ENCODE peak calls at places on chromosome 9, in seven cellular contexts. One of them, this sample, is unnamed.
A peak's percentile ranks its signal among the peaks of the same experiment; 100 is the strongest.

GRCh38 chr9:97277953-97278352 is 29.5 kb upstream of the CCDC180 start:
- DNase-seq in HTR-8/SVneo: no peak
- DNase-seq in B cell: no peak
- DNase-seq in GM06990: no peak
- DNase-seq in activated CD8-positive, alpha-beta memory T cell treated with anti-CD3 and anti-CD28 coated beads for 4 hours: no peak
- DNase-seq in amniotic epithelial cell: no peak
- DNase-seq in DMS 273 treated with DMSO at 0.1 percent for 48 hours: no peak
- DNase-seq in this sample: no peak

GRCh38 chr9:90502134-90502533 is 140.5 kb downstream of the DIRAS2 start:
- DNase-seq in GM06990: no peak
- DNase-seq in amniotic epithelial cell: no peak
- DNase-seq in DMS 273 treated with DMSO at 0.1 percent for 48 hours: no peak
- DNase-seq in activated CD8-positive, alpha-beta memory T cell treated with anti-CD3 and anti-CD28 coated beads for 4 hours: no peak
- DNase-seq in B cell: no peak
- DNase-seq in HTR-8/SVneo: no peak
- DNase-seq in this sample: no peak

GRCh38 chr9:130128782-130129424 is 43.3 kb upstream of the NCS1 start:
- DNase-seq in activated CD8-positive, alpha-beta memory T cell treated with anti-CD3 and anti-CD28 coated beads for 4 hours: peak; percentile 26
- DNase-seq in DMS 273 treated with DMSO at 0.1 percent for 48 hours: no peak
- DNase-seq in B cell: peak; percentile 73
- DNase-seq in GM06990: peak; percentile 79
- DNase-seq in HTR-8/SVneo: peak; percentile 53
- DNase-seq in amniotic epithelial cell: peak; percentile 78
- DNase-seq in this sample: peak; percentile 74

GRCh38 chr9:2116073-2116472 is 100.9 kb downstream of the SMARCA2 start:
- DNase-seq in B cell: no peak
- DNase-seq in HTR-8/SVneo: peak; percentile 28
- DNase-seq in DMS 273 treated with DMSO at 0.1 percent for 48 hours: no peak
- DNase-seq in activated CD8-positive, alpha-beta memory T cell treated with anti-CD3 and anti-CD28 coated beads for 4 hours: no peak
- DNase-seq in GM06990: no peak
- DNase-seq in amniotic epithelial cell: no peak
- DNase-seq in this sample: peak; percentile 12

GRCh38 chr9:35832814-35833213 is 3.8 kb downstream of the TMEM8B start:
- DNase-seq in GM06990: no peak
- DNase-seq in activated CD8-positive, alpha-beta memory T cell treated with anti-CD3 and anti-CD28 coated beads for 4 hours: no peak
- DNase-seq in B cell: no peak
- DNase-seq in DMS 273 treated with DMSO at 0.1 percent for 48 hours: no peak
- DNase-seq in amniotic epithelial cell: no peak
- DNase-seq in HTR-8/SVneo: no peak
- DNase-seq in this sample: no peak

GRCh38 chr9:111897831-111898144 is 1.2 kb downstream of the UGCG start:
- DNase-seq in GM06990: peak; percentile 71
- DNase-seq in DMS 273 treated with DMSO at 0.1 percent for 48 hours: no peak
- DNase-seq in HTR-8/SVneo: no peak
- DNase-seq in amniotic epithelial cell: peak; percentile 19
- DNase-seq in B cell: peak; percentile 64
- DNase-seq in activated CD8-positive, alpha-beta memory T cell treated with anti-CD3 and anti-CD28 coated beads for 4 hours: no peak
- DNase-seq in this sample: peak; percentile 59

GRCh38 chr9:121498150-121498486 is 1.5 kb downstream of the GGTA1 start:
- DNase-seq in HTR-8/SVneo: peak; percentile 82
- DNase-seq in GM06990: peak; percentile 59
- DNase-seq in B cell: peak; percentile 68
- DNase-seq in DMS 273 treated with DMSO at 0.1 percent for 48 hours: peak; percentile 81
- DNase-seq in amniotic epithelial cell: peak; percentile 60
- DNase-seq in activated CD8-positive, alpha-beta memory T cell treated with anti-CD3 and anti-CD28 coated beads for 4 hours: no peak
- DNase-seq in this sample: peak; percentile 87

GRCh38 chr9:134768332-134769083 is 112.1 kb upstream of the FCN2 start:
- DNase-seq in GM06990: no peak
- DNase-seq in activated CD8-positive, alpha-beta memory T cell treated with anti-CD3 and anti-CD28 coated beads for 4 hours: no peak
- DNase-seq in DMS 273 treated with DMSO at 0.1 percent for 48 hours: no peak
- DNase-seq in B cell: no peak
- DNase-seq in HTR-8/SVneo: no peak
- DNase-seq in amniotic epithelial cell: no peak
- DNase-seq in this sample: no peak

GRCh38 chr9:133677126-133678010 is 41.2 kb downstream of the DBH start:
- DNase-seq in DMS 273 treated with DMSO at 0.1 percent for 48 hours: no peak
- DNase-seq in GM06990: no peak
- DNase-seq in amniotic epithelial cell: no peak
- DNase-seq in HTR-8/SVneo: no peak
- DNase-seq in B cell: no peak
- DNase-seq in activated CD8-positive, alpha-beta memory T cell treated with anti-CD3 and anti-CD28 coated beads for 4 hours: no peak
- DNase-seq in this sample: no peak

GRCh38 chr9:127407505-127407868 is 10.5 kb downstream of the SLC2A8 start:
- DNase-seq in activated CD8-positive, alpha-beta memory T cell treated with anti-CD3 and anti-CD28 coated beads for 4 hours: no peak
- DNase-seq in amniotic epithelial cell: no peak
- DNase-seq in DMS 273 treated with DMSO at 0.1 percent for 48 hours: no peak
- DNase-seq in GM06990: no peak
- DNase-seq in HTR-8/SVneo: no peak
- DNase-seq in B cell: no peak
- DNase-seq in this sample: no peak

GRCh38 chr9:113973963-113974413 is 97.9 kb downstream of the ZNF618 start:
- DNase-seq in amniotic epithelial cell: peak; percentile 95
- DNase-seq in GM06990: no peak
- DNase-seq in DMS 273 treated with DMSO at 0.1 percent for 48 hours: no peak
- DNase-seq in HTR-8/SVneo: peak; percentile 34
- DNase-seq in B cell: no peak
- DNase-seq in activated CD8-positive, alpha-beta memory T cell treated with anti-CD3 and anti-CD28 coated beads for 4 hours: no peak
- DNase-seq in this sample: no peak

GRCh38 chr9:30329441-30329840 is 2055.0 kb upstream of the ACO1 start:
- DNase-seq in B cell: no peak
- DNase-seq in amniotic epithelial cell: no peak
- DNase-seq in DMS 273 treated with DMSO at 0.1 percent for 48 hours: no peak
- DNase-seq in GM06990: no peak
- DNase-seq in activated CD8-positive, alpha-beta memory T cell treated with anti-CD3 and anti-CD28 coated beads for 4 hours: no peak
- DNase-seq in HTR-8/SVneo: no peak
- DNase-seq in this sample: no peak

GRCh38 chr9:127112683-127113539 is 9.5 kb downstream of the ANGPTL2 start:
- DNase-seq in GM06990: no peak
- DNase-seq in activated CD8-positive, alpha-beta memory T cell treated with anti-CD3 and anti-CD28 coated beads for 4 hours: no peak
- DNase-seq in HTR-8/SVneo: no peak
- DNase-seq in amniotic epithelial cell: no peak
- DNase-seq in B cell: no peak
- DNase-seq in DMS 273 treated with DMSO at 0.1 percent for 48 hours: no peak
- DNase-seq in this sample: no peak

GRCh38 chr9:7185612-7186011 is 427.8 kb downstream of the KDM4C start:
- DNase-seq in DMS 273 treated with DMSO at 0.1 percent for 48 hours: no peak
- DNase-seq in GM06990: no peak
- DNase-seq in B cell: no peak
- DNase-seq in activated CD8-positive, alpha-beta memory T cell treated with anti-CD3 and anti-CD28 coated beads for 4 hours: no peak
- DNase-seq in amniotic epithelial cell: peak; percentile 89
- DNase-seq in HTR-8/SVneo: peak; percentile 39
- DNase-seq in this sample: no peak

GRCh38 chr9:89956907-89957306 is 352.1 kb downstream of the GADD45G start:
- DNase-seq in DMS 273 treated with DMSO at 0.1 percent for 48 hours: no peak
- DNase-seq in activated CD8-positive, alpha-beta memory T cell treated with anti-CD3 and anti-CD28 coated beads for 4 hours: no peak
- DNase-seq in B cell: no peak
- DNase-seq in HTR-8/SVneo: no peak
- DNase-seq in amniotic epithelial cell: no peak
- DNase-seq in GM06990: no peak
- DNase-seq in this sample: no peak

GRCh38 chr9:28563612-28564011 is 990.3 kb upstream of the C9orf72 start:
- DNase-seq in activated CD8-positive, alpha-beta memory T cell treated with anti-CD3 and anti-CD28 coated beads for 4 hours: no peak
- DNase-seq in GM06990: no peak
- DNase-seq in amniotic epithelial cell: no peak
- DNase-seq in B cell: no peak
- DNase-seq in DMS 273 treated with DMSO at 0.1 percent for 48 hours: no peak
- DNase-seq in HTR-8/SVneo: no peak
- DNase-seq in this sample: no peak

GRCh38 chr9:116767219-116767618 is 80.1 kb downstream of the TRIM32 start:
- DNase-seq in B cell: no peak
- DNase-seq in activated CD8-positive, alpha-beta memory T cell treated with anti-CD3 and anti-CD28 coated beads for 4 hours: no peak
- DNase-seq in HTR-8/SVneo: no peak
- DNase-seq in DMS 273 treated with DMSO at 0.1 percent for 48 hours: no peak
- DNase-seq in GM06990: no peak
- DNase-seq in amniotic epithelial cell: no peak
- DNase-seq in this sample: no peak